ENCODE peak calls at places on chromosomes 4 and X, in six cellular contexts. One of them, this sample, is unnamed.

GRCh38 chr4:17701146-17701859 is 80.1 kb downstream of the FAM184B start:
- DNase-seq in H1: no peak
- DNase-seq in WERI-Rb-1: no peak
- DNase-seq in gastrocnemius medialis: no peak
- DNase-seq in HAP-1: no peak
- DNase-seq in pancreas: no peak
- DNase-seq in this sample: no peak

GRCh38 chrX:130296743-130297142 is 28.0 kb upstream of the ZNF280C start:
- DNase-seq in H1: no peak
- DNase-seq in WERI-Rb-1: no peak
- DNase-seq in gastrocnemius medialis: no peak
- DNase-seq in HAP-1: no peak
- DNase-seq in pancreas: no peak
- DNase-seq in this sample: no peak

GRCh38 chr4:77015390-77015789 is 60.4 kb downstream of the CCNI start:
- DNase-seq in H1: no peak
- DNase-seq in WERI-Rb-1: no peak
- DNase-seq in gastrocnemius medialis: no peak
- DNase-seq in HAP-1: no peak
- DNase-seq in pancreas: no peak
- DNase-seq in this sample: peak; percentile 58

GRCh38 chrX:136880452-136881013 is at the start of gene RBMX:
- DNase-seq in H1: peak; percentile 67
- DNase-seq in WERI-Rb-1: peak; percentile 90
- DNase-seq in gastrocnemius medialis: peak; percentile 87
- DNase-seq in HAP-1: peak; percentile 97
- DNase-seq in pancreas: peak; percentile 86
- DNase-seq in this sample: peak; percentile 78

GRCh38 chr4:704198-704891 is 1.3 kb upstream of the PCGF3 start:
- DNase-seq in H1: no peak
- DNase-seq in WERI-Rb-1: no peak
- DNase-seq in gastrocnemius medialis: no peak
- DNase-seq in HAP-1: no peak
- DNase-seq in pancreas: peak; percentile 83
- DNase-seq in this sample: no peak

GRCh38 chr4:2942532-2943363 is 20.5 kb downstream of the NOP14 start:
- DNase-seq in H1: no peak
- DNase-seq in WERI-Rb-1: no peak
- DNase-seq in gastrocnemius medialis: no peak
- DNase-seq in HAP-1: no peak
- DNase-seq in pancreas: no peak
- DNase-seq in this sample: no peak

GRCh38 chr4:123547167-123547817 is 150.7 kb downstream of the SPRY1 start:
- DNase-seq in H1: peak; percentile 49
- DNase-seq in WERI-Rb-1: no peak
- DNase-seq in gastrocnemius medialis: no peak
- DNase-seq in HAP-1: no peak
- DNase-seq in pancreas: peak; percentile 88
- DNase-seq in this sample: peak; percentile 85

GRCh38 chr4:145735330-145735638 is 55.3 kb downstream of the C4orf51 start:
- DNase-seq in H1: no peak
- DNase-seq in WERI-Rb-1: no peak
- DNase-seq in gastrocnemius medialis: no peak
- DNase-seq in HAP-1: peak; percentile 8
- DNase-seq in pancreas: no peak
- DNase-seq in this sample: no peak

GRCh38 chrX:106612403-106612789 is 618 bp downstream of the RADX start:
- DNase-seq in H1: no peak
- DNase-seq in WERI-Rb-1: no peak
- DNase-seq in gastrocnemius medialis: no peak
- DNase-seq in HAP-1: peak; percentile 34
- DNase-seq in pancreas: no peak
- DNase-seq in this sample: no peak

GRCh38 chr4:123453006-123453685 is 56.6 kb downstream of the SPRY1 start:
- DNase-seq in H1: no peak
- DNase-seq in WERI-Rb-1: no peak
- DNase-seq in gastrocnemius medialis: no peak
- DNase-seq in HAP-1: no peak
- DNase-seq in pancreas: no peak
- DNase-seq in this sample: no peak

GRCh38 chr4:145797278-145797677 is 117.3 kb downstream of the C4orf51 start:
- DNase-seq in H1: no peak
- DNase-seq in WERI-Rb-1: no peak
- DNase-seq in gastrocnemius medialis: peak; percentile 71
- DNase-seq in HAP-1: no peak
- DNase-seq in pancreas: no peak
- DNase-seq in this sample: no peak

GRCh38 chrX:136250191-136251041 is 784 bp downstream of the MAP7D3 start:
- DNase-seq in H1: no peak
- DNase-seq in WERI-Rb-1: no peak
- DNase-seq in gastrocnemius medialis: no peak
- DNase-seq in HAP-1: peak; percentile 36
- DNase-seq in pancreas: no peak
- DNase-seq in this sample: no peak

GRCh38 chrX:50609796-50610195 is 139.2 kb upstream of the DGKK start:
- DNase-seq in H1: no peak
- DNase-seq in WERI-Rb-1: no peak
- DNase-seq in gastrocnemius medialis: no peak
- DNase-seq in HAP-1: no peak
- DNase-seq in pancreas: no peak
- DNase-seq in this sample: no peak

GRCh38 chrX:49951524-49952193 is 29.3 kb downstream of the CLCN5 start:
- DNase-seq in H1: no peak
- DNase-seq in WERI-Rb-1: no peak
- DNase-seq in gastrocnemius medialis: no peak
- DNase-seq in HAP-1: no peak
- DNase-seq in pancreas: no peak
- DNase-seq in this sample: no peak

GRCh38 chr4:120703908-120704307 is 218.6 kb downstream of the PRDM5 start:
- DNase-seq in H1: no peak
- DNase-seq in WERI-Rb-1: no peak
- DNase-seq in gastrocnemius medialis: no peak
- DNase-seq in HAP-1: no peak
- DNase-seq in pancreas: no peak
- DNase-seq in this sample: no peak

GRCh38 chr4:34293459-34293858 is 1950.9 kb downstream of the ARAP2 start:
- DNase-seq in H1: no peak
- DNase-seq in WERI-Rb-1: no peak
- DNase-seq in gastrocnemius medialis: no peak
- DNase-seq in HAP-1: no peak
- DNase-seq in pancreas: no peak
- DNase-seq in this sample: no peak

GRCh38 chrX:121307441-121307840 is 260.0 kb downstream of the GLUD2 start:
- DNase-seq in H1: no peak
- DNase-seq in WERI-Rb-1: no peak
- DNase-seq in gastrocnemius medialis: no peak
- DNase-seq in HAP-1: no peak
- DNase-seq in pancreas: no peak
- DNase-seq in this sample: no peak

GRCh38 chrX:109489174-109489573 is 7.3 kb upstream of the GUCY2F start:
- DNase-seq in H1: no peak
- DNase-seq in WERI-Rb-1: no peak
- DNase-seq in gastrocnemius medialis: no peak
- DNase-seq in HAP-1: no peak
- DNase-seq in pancreas: no peak
- DNase-seq in this sample: no peak

GRCh38 chrX:37883196-37883595 is 35.8 kb upstream of the DYNLT3 start:
- DNase-seq in H1: no peak
- DNase-seq in WERI-Rb-1: no peak
- DNase-seq in gastrocnemius medialis: no peak
- DNase-seq in HAP-1: no peak
- DNase-seq in pancreas: no peak
- DNase-seq in this sample: no peak

GRCh38 chrX:51006068-51006467 is 95.5 kb downstream of the BMP15 start:
- DNase-seq in H1: no peak
- DNase-seq in WERI-Rb-1: no peak
- DNase-seq in gastrocnemius medialis: no peak
- DNase-seq in HAP-1: no peak
- DNase-seq in pancreas: no peak
- DNase-seq in this sample: no peak

GRCh38 chrX:11867610-11868345 is 109.7 kb downstream of the MSL3 start:
- DNase-seq in H1: no peak
- DNase-seq in WERI-Rb-1: no peak
- DNase-seq in gastrocnemius medialis: no peak
- DNase-seq in HAP-1: no peak
- DNase-seq in pancreas: no peak
- DNase-seq in this sample: no peak

GRCh38 chr4:6926681-6927478 is 17.3 kb downstream of the TBC1D14 start:
- DNase-seq in H1: no peak
- DNase-seq in WERI-Rb-1: no peak
- DNase-seq in gastrocnemius medialis: no peak
- DNase-seq in HAP-1: no peak
- DNase-seq in pancreas: no peak
- DNase-seq in this sample: no peak

GRCh38 chrX:136768469-136769084 is 12.2 kb downstream of the ARHGEF6 start:
- DNase-seq in H1: peak; percentile 15
- DNase-seq in WERI-Rb-1: no peak
- DNase-seq in gastrocnemius medialis: peak; percentile 67
- DNase-seq in HAP-1: no peak
- DNase-seq in pancreas: no peak
- DNase-seq in this sample: no peak

GRCh38 chr4:186067757-186068385 is 1.1 kb upstream of the TLR3 start:
- DNase-seq in H1: peak; percentile 10
- DNase-seq in WERI-Rb-1: peak; percentile 42
- DNase-seq in gastrocnemius medialis: peak; percentile 31
- DNase-seq in HAP-1: no peak
- DNase-seq in pancreas: no peak
- DNase-seq in this sample: no peak

GRCh38 chrX:31209005-31209612 is 137.3 kb upstream of the FTHL17 start:
- DNase-seq in H1: no peak
- DNase-seq in WERI-Rb-1: no peak
- DNase-seq in gastrocnemius medialis: no peak
- DNase-seq in HAP-1: peak; percentile 80
- DNase-seq in pancreas: no peak
- DNase-seq in this sample: no peak

GRCh38 chrX:15973299-15973698 is 118.7 kb upstream of the AP1S2 start:
- DNase-seq in H1: peak; percentile 25
- DNase-seq in WERI-Rb-1: peak; percentile 49
- DNase-seq in gastrocnemius medialis: peak; percentile 4
- DNase-seq in HAP-1: peak; percentile 8
- DNase-seq in pancreas: no peak
- DNase-seq in this sample: no peak

GRCh38 chrX:153336988-153337387 is 3.0 kb downstream of the ZNF275 start:
- DNase-seq in H1: no peak
- DNase-seq in WERI-Rb-1: no peak
- DNase-seq in gastrocnemius medialis: no peak
- DNase-seq in HAP-1: no peak
- DNase-seq in pancreas: no peak
- DNase-seq in this sample: no peak

GRCh38 chr4:123816462-123816861 is 419.9 kb downstream of the SPRY1 start:
- DNase-seq in H1: no peak
- DNase-seq in WERI-Rb-1: no peak
- DNase-seq in gastrocnemius medialis: no peak
- DNase-seq in HAP-1: no peak
- DNase-seq in pancreas: no peak
- DNase-seq in this sample: no peak

GRCh38 chr4:182449960-182450359 is 206.8 kb downstream of the TENM3 start:
- DNase-seq in H1: no peak
- DNase-seq in WERI-Rb-1: no peak
- DNase-seq in gastrocnemius medialis: no peak
- DNase-seq in HAP-1: peak; percentile 60
- DNase-seq in pancreas: no peak
- DNase-seq in this sample: no peak

GRCh38 chr4:76639292-76639691 is 204.3 kb downstream of the SHROOM3 start:
- DNase-seq in H1: no peak
- DNase-seq in WERI-Rb-1: no peak
- DNase-seq in gastrocnemius medialis: no peak
- DNase-seq in HAP-1: no peak
- DNase-seq in pancreas: no peak
- DNase-seq in this sample: no peak

GRCh38 chrX:107777536-107777832 is at the start of gene NCBP2L:
- DNase-seq in H1: no peak
- DNase-seq in WERI-Rb-1: no peak
- DNase-seq in gastrocnemius medialis: no peak
- DNase-seq in HAP-1: no peak
- DNase-seq in pancreas: no peak
- DNase-seq in this sample: no peak
- H3K9me3 ChIP-seq in H1: no peaks in the 10 kb centered on the region
- H3K9me3 ChIP-seq in WERI-Rb-1: no peaks in the 10 kb centered on the region
- H3K9me3 ChIP-seq in gastrocnemius medialis: no peaks in the 10 kb centered on the region
- H3K9me3 ChIP-seq in HAP-1: no peaks in the 10 kb centered on the region
- H3K9me3 ChIP-seq in pancreas: no peaks in the 10 kb centered on the region
- H3K9me3 ChIP-seq in this sample: no peaks in the 10 kb centered on the region

DNA sequence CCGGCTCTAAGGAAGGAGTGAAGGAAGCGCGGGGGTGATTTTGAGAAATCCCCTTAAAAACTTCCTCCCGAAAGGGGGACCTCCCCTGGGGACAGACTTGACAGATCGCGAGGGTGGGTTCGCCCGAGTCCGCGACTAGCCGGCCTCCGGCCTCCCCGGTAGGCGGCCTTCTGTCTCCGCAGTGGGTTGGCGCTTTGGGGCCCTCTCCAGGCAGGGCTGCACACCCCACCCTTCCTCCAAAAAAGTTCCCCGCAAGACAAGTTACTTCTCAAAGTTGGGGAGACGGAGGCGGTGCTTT is 24.8 kb downstream of the HOPX start:
- DNase-seq in H1: no peak
- DNase-seq in WERI-Rb-1: peak; percentile 31
- DNase-seq in gastrocnemius medialis: no peak
- DNase-seq in HAP-1: no peak
- DNase-seq in pancreas: peak; percentile 54
- DNase-seq in this sample: no peak
- H3K4me3 ChIP-seq in H1: peak overlapping the region; percentile 49
- H3K4me3 ChIP-seq in WERI-Rb-1: peak overlapping the region; percentile 75
- H3K4me3 ChIP-seq in gastrocnemius medialis: peak overlapping the region; percentile 64
- H3K4me3 ChIP-seq in HAP-1: peak overlapping the region; percentile 31
- H3K4me3 ChIP-seq in pancreas: peak overlapping the region; percentile 29
- H3K4me3 ChIP-seq in this sample: peak overlapping the region; percentile 45

GRCh38 chrX:1094934-1095333 is 117.5 kb downstream of the CRLF2 start:
- DNase-seq in H1: no peak
- DNase-seq in WERI-Rb-1: no peak
- DNase-seq in gastrocnemius medialis: no peak
- DNase-seq in HAP-1: no peak
- DNase-seq in pancreas: no peak
- DNase-seq in this sample: no peak

GRCh38 chrX:1093112-1093511 is 119.3 kb downstream of the CRLF2 start:
- DNase-seq in H1: no peak
- DNase-seq in WERI-Rb-1: no peak
- DNase-seq in gastrocnemius medialis: no peak
- DNase-seq in HAP-1: no peak
- DNase-seq in pancreas: no peak
- DNase-seq in this sample: no peak

GRCh38 chrX:1097328-1097727 is 115.1 kb downstream of the CRLF2 start:
- DNase-seq in H1: no peak
- DNase-seq in WERI-Rb-1: no peak
- DNase-seq in gastrocnemius medialis: no peak
- DNase-seq in HAP-1: no peak
- DNase-seq in pancreas: no peak
- DNase-seq in this sample: no peak

GRCh38 chrX:1099146-1099770 is 113.2 kb downstream of the CRLF2 start:
- DNase-seq in H1: no peak
- DNase-seq in WERI-Rb-1: no peak
- DNase-seq in gastrocnemius medialis: no peak
- DNase-seq in HAP-1: no peak
- DNase-seq in pancreas: no peak
- DNase-seq in this sample: no peak

GRCh38 chrX:1093586-1094538 is 118.6 kb downstream of the CRLF2 start:
- DNase-seq in H1: no peak
- DNase-seq in WERI-Rb-1: no peak
- DNase-seq in gastrocnemius medialis: no peak
- DNase-seq in HAP-1: no peak
- DNase-seq in pancreas: no peak
- DNase-seq in this sample: no peak
- H3K9me3 ChIP-seq in H1: peaks cover 7% of the 10 kb centered on the region
- H3K9me3 ChIP-seq in WERI-Rb-1: peaks cover 18% of the 10 kb centered on the region
- H3K9me3 ChIP-seq in gastrocnemius medialis: no peaks in the 10 kb centered on the region
- H3K9me3 ChIP-seq in HAP-1: no peaks in the 10 kb centered on the region
- H3K9me3 ChIP-seq in pancreas: no peaks in the 10 kb centered on the region
- H3K9me3 ChIP-seq in this sample: no peaks in the 10 kb centered on the region

GRCh38 chr4:80171656-80172055 is 25.6 kb upstream of the PRDM8 start:
- DNase-seq in H1: no peak
- DNase-seq in WERI-Rb-1: no peak
- DNase-seq in gastrocnemius medialis: no peak
- DNase-seq in HAP-1: no peak
- DNase-seq in pancreas: no peak
- DNase-seq in this sample: no peak
- H3K4me3 ChIP-seq in H1: no peak overlapping the region
- H3K4me3 ChIP-seq in WERI-Rb-1: no peak overlapping the region
- H3K4me3 ChIP-seq in gastrocnemius medialis: no peak overlapping the region
- H3K4me3 ChIP-seq in HAP-1: no peak overlapping the region
- H3K4me3 ChIP-seq in pancreas: no peak overlapping the region
- H3K4me3 ChIP-seq in this sample: no peak overlapping the region